ENCODE peak calls at places on chromosomes 13 and 19, in five cellular contexts. One of them, this sample, is unnamed.

GRCh38 chr13:99197257-99197651 is 3.4 kb upstream of the UBAC2 start:
- DNase-seq in K562: no peak
- DNase-seq in A549: no peak
- DNase-seq in IMR-90: no peak
- DNase-seq in H1: no peak
- DNase-seq in this sample: no peak

GRCh38 chr19:13033819-13034611 is 38.7 kb downstream of the NFIX start:
- DNase-seq in K562: peak
- DNase-seq in A549: peak
- DNase-seq in IMR-90: peak
- DNase-seq in H1: peak
- DNase-seq in this sample: peak

GRCh38 chr19:16378291-16378889 is 53.8 kb downstream of the KLF2 start:
- DNase-seq in K562: no peak
- DNase-seq in A549: no peak
- DNase-seq in IMR-90: no peak
- DNase-seq in H1: no peak
- DNase-seq in this sample: no peak

GRCh38 chr13:99909097-99909835 is 62.3 kb downstream of the ZIC5 start:
- DNase-seq in K562: no peak
- DNase-seq in A549: no peak
- DNase-seq in IMR-90: no peak
- DNase-seq in H1: no peak
- DNase-seq in this sample: peak

GRCh38 chr19:34364830-34365462 is at the start of gene GPI:
- DNase-seq in K562: peak
- DNase-seq in A549: peak
- DNase-seq in IMR-90: peak
- DNase-seq in H1: peak
- DNase-seq in this sample: peak

GRCh38 chr13:74573654-74574053 is 439.4 kb upstream of the KLF12 start:
- DNase-seq in K562: peak
- DNase-seq in A549: peak
- DNase-seq in IMR-90: no peak
- DNase-seq in H1: peak
- DNase-seq in this sample: peak

GRCh38 chr13:39516140-39516539 is 86.9 kb downstream of the LHFPL6 start:
- DNase-seq in K562: no peak
- DNase-seq in A549: no peak
- DNase-seq in IMR-90: no peak
- DNase-seq in H1: no peak
- DNase-seq in this sample: no peak

GRCh38 chr13:90510319-90510718 is 837.2 kb upstream of the MIR17HG start:
- DNase-seq in K562: no peak
- DNase-seq in A549: no peak
- DNase-seq in IMR-90: no peak
- DNase-seq in H1: no peak
- DNase-seq in this sample: no peak

GRCh38 chr19:799076-799881 is 2.0 kb downstream of the PTBP1 start:
- DNase-seq in K562: peak
- DNase-seq in A549: no peak
- DNase-seq in IMR-90: peak
- DNase-seq in H1: peak
- DNase-seq in this sample: peak

GRCh38 chr19:2253106-2254051 is 2.8 kb downstream of the JSRP1 start:
- DNase-seq in K562: no peak
- DNase-seq in A549: no peak
- DNase-seq in IMR-90: no peak
- DNase-seq in H1: peak
- DNase-seq in this sample: peak

GRCh38 chr19:14985133-14985532 is 5.5 kb upstream of the SLC1A6 start:
- DNase-seq in K562: no peak
- DNase-seq in A549: no peak
- DNase-seq in IMR-90: no peak
- DNase-seq in H1: no peak
- DNase-seq in this sample: no peak

GRCh38 chr13:99215466-99215865 is 14.8 kb downstream of the UBAC2 start:
- DNase-seq in K562: no peak
- DNase-seq in A549: no peak
- DNase-seq in IMR-90: no peak
- DNase-seq in H1: no peak
- DNase-seq in this sample: no peak

GRCh38 chr13:110136660-110137585 is 170.0 kb downstream of the COL4A1 start:
- DNase-seq in K562: no peak
- DNase-seq in A549: no peak
- DNase-seq in IMR-90: no peak
- DNase-seq in H1: no peak
- DNase-seq in this sample: no peak
- TF ChIP-seq MAFK in K562: no peak
- TF ChIP-seq MAFK in A549: no peak
- TF ChIP-seq MAFK in IMR-90: no peak
- TF ChIP-seq MAFK in H1: no peak
- TF ChIP-seq MAFK in this sample: no peak

GRCh38 chr13:53250272-53250875 is 221.8 kb downstream of the OLFM4 start:
- DNase-seq in K562: peak
- DNase-seq in A549: peak
- DNase-seq in IMR-90: peak
- DNase-seq in H1: no peak
- DNase-seq in this sample: peak
- TF ChIP-seq MAFK in K562: no peak
- TF ChIP-seq MAFK in A549: no peak
- TF ChIP-seq MAFK in IMR-90: no peak
- TF ChIP-seq MAFK in H1: no peak
- TF ChIP-seq MAFK in this sample: no peak

GRCh38 chr19:47274891-47275865 is 493 bp downstream of the INAFM1 start:
- DNase-seq in K562: peak
- DNase-seq in A549: no peak
- DNase-seq in IMR-90: no peak
- DNase-seq in H1: peak
- DNase-seq in this sample: no peak
- TF ChIP-seq MAFK in K562: no peak
- TF ChIP-seq MAFK in A549: no peak
- TF ChIP-seq MAFK in IMR-90: no peak
- TF ChIP-seq MAFK in H1: no peak
- TF ChIP-seq MAFK in this sample: no peak

GRCh38 chr19:57351867-57352266 is 796 bp downstream of the ZNF304 start:
- DNase-seq in K562: peak
- DNase-seq in A549: no peak
- DNase-seq in IMR-90: peak
- DNase-seq in H1: no peak
- DNase-seq in this sample: no peak

GRCh38 chr19:57342582-57342981 is 8.5 kb upstream of the ZNF304 start:
- DNase-seq in K562: no peak
- DNase-seq in A549: no peak
- DNase-seq in IMR-90: no peak
- DNase-seq in H1: no peak
- DNase-seq in this sample: no peak

GRCh38 chr19:57350877-57351805 is at the start of gene ZNF304:
- DNase-seq in K562: peak
- DNase-seq in A549: peak
- DNase-seq in IMR-90: peak
- DNase-seq in H1: peak
- DNase-seq in this sample: peak

DNA sequence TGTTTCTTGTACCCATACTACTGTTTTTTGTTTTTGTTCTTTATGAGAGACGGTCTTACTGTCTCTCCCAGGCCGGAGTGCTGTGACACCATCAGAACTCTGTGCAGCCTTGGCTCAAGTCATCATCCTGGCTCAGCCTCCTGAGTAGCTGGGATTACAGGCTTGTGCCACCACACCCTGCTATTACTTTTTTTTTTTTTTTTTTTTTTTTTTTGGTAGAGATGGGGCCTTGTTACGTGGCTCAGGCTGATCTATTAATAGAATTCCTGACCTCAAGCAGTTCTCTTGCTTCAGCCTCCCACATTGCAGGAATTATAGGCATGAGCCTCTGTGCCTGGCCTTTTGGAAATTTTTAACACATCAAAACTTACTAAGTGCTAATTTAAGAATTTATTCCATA is 2.9 kb upstream of the ZNF304 start:
- DNase-seq in K562: no peak
- DNase-seq in A549: no peak
- DNase-seq in IMR-90: peak
- DNase-seq in H1: no peak
- DNase-seq in this sample: no peak
- TF ChIP-seq MAFK in K562: no peak
- TF ChIP-seq MAFK in A549: no peak
- TF ChIP-seq MAFK in IMR-90: no peak
- TF ChIP-seq MAFK in H1: no peak
- TF ChIP-seq MAFK in this sample: no peak

GRCh38 chr13:98039964-98040363 is 86.5 kb downstream of the IPO5 start:
- DNase-seq in K562: no peak
- DNase-seq in A549: no peak
- DNase-seq in IMR-90: no peak
- DNase-seq in H1: no peak
- DNase-seq in this sample: no peak
- TF ChIP-seq MAFK in K562: no peak
- TF ChIP-seq MAFK in A549: no peak
- TF ChIP-seq MAFK in IMR-90: no peak
- TF ChIP-seq MAFK in H1: no peak
- TF ChIP-seq MAFK in this sample: no peak